ENCODE peak calls at places on chromosome 22, in seven cellular contexts. Q is HCT116, V is GM23248, K is MM.1S, T is trophoblast cell, W is neural progenitor cell, A is PC-9. M is an unnamed sample. For H3K79me2, the result is how much of the 10 kb centered on the place peaks cover.

GRCh38 chr22:46635756-46636155 is 15.6 kb downstream of the GRAMD4 start:
- DNase-seq in Q (no peak), V (no peak), K (no peak), T (no peak), W (peak), A (no peak), M (no peak)

GRCh38 chr22:33083212-33083611 is 25.0 kb upstream of the SYN3 start:
- DNase-seq in Q (no peak), V (peak), K (peak), T (peak), W (no peak), A (no peak), M (no peak)

GRCh38 chr22:36419912-36420882 is 32.4 kb upstream of the MYH9 start:
- DNase-seq in Q (no peak), V (peak), K (no peak), T (no peak), W (no peak), A (no peak), M (no peak)

GRCh38 chr22:28004021-28004420 is 85.0 kb upstream of the PITPNB start:
- DNase-seq in Q (no peak), V (no peak), K (no peak), T (no peak), W (no peak), A (no peak), M (no peak)

GRCh38 chr22:23696326-23696851 is 5.6 kb downstream of the RGL4 start:
- DNase-seq in Q (no peak), V (no peak), K (no peak), T (no peak), W (no peak), A (no peak), M (peak)

GRCh38 chr22:35749808-35750207 is 32.1 kb downstream of the APOL5 start:
- DNase-seq in Q (no peak), V (no peak), K (no peak), T (no peak), W (no peak), A (no peak), M (peak)

GRCh38 chr22:38467904-38468760 is at the start of gene KDELR3:
- DNase-seq in Q (peak), V (peak), K (no peak), T (peak), W (peak), A (peak), M (peak)

GRCh38 chr22:50621491-50621880 is 6.5 kb downstream of the ARSA start:
- DNase-seq in Q (no peak), V (no peak), K (peak), T (no peak), W (no peak), A (no peak), M (no peak)

GRCh38 chr22:37896181-37896592 is 9.9 kb upstream of the MICALL1 start:
- DNase-seq in Q (no peak), V (no peak), K (peak), T (peak), W (no peak), A (peak), M (no peak)

GRCh38 chr22:21991309-21991596 is 8.7 kb upstream of the TOP3B start:
- DNase-seq in Q (no peak), V (no peak), K (no peak), T (no peak), W (no peak), A (no peak), M (no peak)

GRCh38 chr22:46131151-46131587 is 19.2 kb upstream of the PPARA start:
- DNase-seq in Q (no peak), V (no peak), K (no peak), T (no peak), W (peak), A (no peak), M (no peak)

GRCh38 chr22:25019427-25020184 is 67.1 kb downstream of the KIAA1671 start:
- DNase-seq in Q (no peak), V (no peak), K (no peak), T (no peak), W (no peak), A (no peak), M (no peak)

GRCh38 chr22:37525073-37525745 is 6.0 kb upstream of the CARD10 start:
- DNase-seq in Q (peak), V (peak), K (no peak), T (peak), W (no peak), A (peak), M (peak)

GRCh38 chr22:30413745-30414524 is 11.6 kb upstream of the MTFP1 start:
- DNase-seq in Q (no peak), V (no peak), K (no peak), T (no peak), W (no peak), A (no peak), M (no peak)
- H3K4me3 ChIP-seq in Q (no peak), V (no peak), K (no peak), T (no peak), W (no peak), A (no peak), M (no peak)

GRCh38 chr22:17982572-17983141 is 41.7 kb downstream of the MICAL3 start:
- DNase-seq in Q (no peak), V (peak), K (no peak), T (no peak), W (no peak), A (no peak), M (no peak)
- H3K79me2 ChIP-seq in Q (half or more), V (half or more), K (half or more), T (under half), W (half or more), A (under half), M (half or more)

GRCh38 chr22:42930810-42931420 is 73.8 kb upstream of the ARFGAP3 start:
- DNase-seq in Q (peak), V (peak), K (no peak), T (peak), W (no peak), A (peak), M (peak)
- H3K4me3 ChIP-seq in Q (no peak), V (peak), K (no peak), T (no peak), W (no peak), A (no peak), M (no peak)

GRCh38 chr22:41488076-41488475 is 19.2 kb downstream of the ACO2 start:
- DNase-seq in Q (no peak), V (no peak), K (no peak), T (no peak), W (no peak), A (no peak), M (no peak)
- H3K79me2 ChIP-seq in Q (half or more), V (half or more), K (half or more), T (under half), W (half or more), A (half or more), M (half or more)